ENCODE peak calls at places on chromosomes 1 and 21, in ten cellular contexts. B is AG08396; X is neuronal stem cell; F is NCI-H774; Z is Right ventricle myocardium superior; A is body of pancreas; E is HEK293T; G is activated naive CD8-positive, alpha-beta T cell treated with anti-CD3 and anti-CD28 coated beads, Interleukin-2, amount 10 ng/mL, durations not matched to agents 7 days and 5 days; V is A172; C is substantia nigra. H is an unnamed sample.

GRCh38 chr1:218409946-218410510 is 64.9 kb downstream of the TGFB2 start:
- DNase-seq in B (no peak), X (no peak), F (no peak), Z (no peak), A (no peak), E (no peak), G (no peak), V (peak; percentile 70), C (no peak), H (no peak)

GRCh38 chr21:35904995-35905972 is 155.0 kb downstream of the SETD4 start:
- DNase-seq in B (peak; percentile 69), X (no peak), F (no peak), Z (peak; percentile 50), A (peak; percentile 32), E (no peak), G (no peak), V (no peak), C (no peak), H (no peak)

GRCh38 chr1:235960799-235961198 is 94.1 kb upstream of the LYST start:
- DNase-seq in B (no peak), X (no peak), F (no peak), Z (no peak), A (no peak), E (no peak), G (no peak), V (no peak), C (no peak), H (no peak)

GRCh38 chr1:110489973-110490542 is 28.9 kb downstream of the KCNA10 start:
- DNase-seq in B (no peak), X (no peak), F (no peak), Z (no peak), A (no peak), E (no peak), G (no peak), V (no peak), C (no peak), H (no peak)

GRCh38 chr1:228004887-228005462 is 1.8 kb upstream of the WNT3A start:
- DNase-seq in B (no peak), X (no peak), F (no peak), Z (no peak), A (no peak), E (peak; percentile 12), G (no peak), V (no peak), C (no peak), H (no peak)

GRCh38 chr1:55690366-55690765 is 475.2 kb upstream of the USP24 start:
- DNase-seq in B (no peak), X (no peak), F (no peak), Z (peak; percentile 37), A (no peak), E (no peak), G (no peak), V (no peak), C (no peak), H (no peak)

GRCh38 chr1:32742132-32742947 is 39.8 kb upstream of the SYNC start:
- DNase-seq in B (peak; percentile 35), X (no peak), F (no peak), Z (no peak), A (peak; percentile 69), E (no peak), G (no peak), V (no peak), C (no peak), H (no peak)

GRCh38 chr1:172745014-172745413 is 86.1 kb downstream of the FASLG start:
- DNase-seq in B (peak; percentile 54), X (peak; percentile 41), F (no peak), Z (no peak), A (peak; percentile 55), E (peak; percentile 52), G (no peak), V (peak; percentile 80), C (no peak), H (peak; percentile 13)

GRCh38 chr1:234114648-234115307 is 210.3 kb downstream of the SLC35F3 start:
- DNase-seq in B (peak; percentile 41), X (peak; percentile 52), F (peak; percentile 36), Z (no peak), A (peak; percentile 50), E (peak; percentile 61), G (no peak), V (peak; percentile 67), C (no peak), H (peak; percentile 8)

GRCh38 chr1:43693371-43693770 is 14.0 kb upstream of the ST3GAL3 start:
- DNase-seq in B (no peak), X (no peak), F (no peak), Z (no peak), A (no peak), E (no peak), G (no peak), V (no peak), C (no peak), H (no peak)

GRCh38 chr1:46643368-46643775 is 24.8 kb downstream of the ATPAF1 start:
- DNase-seq in B (peak; percentile 75), X (no peak), F (peak; percentile 91), Z (no peak), A (no peak), E (no peak), G (no peak), V (peak; percentile 91), C (no peak), H (no peak)

GRCh38 chr1:184075040-184076029 is 23.8 kb downstream of the TSEN15 start:
- DNase-seq in B (peak; percentile 30), X (no peak), F (peak; percentile 58), Z (no peak), A (peak; percentile 56), E (peak; percentile 57), G (no peak), V (peak; percentile 70), C (no peak), H (peak; percentile 90)

GRCh38 chr1:179941439-179941838 is 13.2 kb upstream of the CEP350 start:
- DNase-seq in B (no peak), X (no peak), F (no peak), Z (no peak), A (no peak), E (no peak), G (no peak), V (no peak), C (no peak), H (no peak)

GRCh38 chr1:201016211-201016651 is 7.3 kb downstream of the KIF21B start:
- DNase-seq in B (no peak), X (no peak), F (no peak), Z (no peak), A (no peak), E (peak; percentile 48), G (no peak), V (peak; percentile 62), C (no peak), H (peak; percentile 35)

GRCh38 chr1:184270556-184270955 is 116.3 kb upstream of the C1orf21 start:
- DNase-seq in B (peak; percentile 18), X (no peak), F (no peak), Z (no peak), A (no peak), E (no peak), G (no peak), V (no peak), C (no peak), H (no peak)

GRCh38 chr1:4743978-4744750 is 89.8 kb downstream of the AJAP1 start:
- DNase-seq in B (no peak), X (no peak), F (no peak), Z (no peak), A (no peak), E (no peak), G (no peak), V (no peak), C (no peak), H (no peak)

GRCh38 chr21:34886554-34887385 is 162.3 kb downstream of the RUNX1 start:
- DNase-seq in B (peak; percentile 33), X (no peak), F (no peak), Z (peak; percentile 57), A (peak; percentile 22), E (no peak), G (peak; percentile 46), V (peak; percentile 59), C (no peak), H (no peak)

GRCh38 chr21:14889080-14889805 is 175.6 kb downstream of the NRIP1 start:
- DNase-seq in B (no peak), X (no peak), F (no peak), Z (no peak), A (peak; percentile 30), E (no peak), G (no peak), V (peak; percentile 2), C (no peak), H (no peak)

GRCh38 chr1:41025979-41026819 is 4.7 kb upstream of the SLFNL1 start:
- DNase-seq in B (no peak), X (no peak), F (no peak), Z (no peak), A (no peak), E (no peak), G (no peak), V (no peak), C (no peak), H (no peak)

GRCh38 chr1:72341661-72342060 is 59.3 kb upstream of the NEGR1 start:
- DNase-seq in B (no peak), X (no peak), F (no peak), Z (no peak), A (no peak), E (no peak), G (no peak), V (no peak), C (no peak), H (no peak)

GRCh38 chr21:32371913-32372314 is 20.9 kb downstream of the URB1 start:
- DNase-seq in B (peak; percentile 66), X (no peak), F (peak; percentile 62), Z (no peak), A (no peak), E (no peak), G (no peak), V (peak; percentile 53), C (no peak), H (no peak)

GRCh38 chr21:43978060-43978459 is 34.0 kb upstream of the TRAPPC10 start:
- DNase-seq in B (no peak), X (no peak), F (no peak), Z (no peak), A (no peak), E (no peak), G (no peak), V (no peak), C (no peak), H (no peak)

GRCh38 chr1:19410393-19410792 is 74.9 kb downstream of the CAPZB start:
- DNase-seq in B (no peak), X (no peak), F (no peak), Z (no peak), A (no peak), E (no peak), G (no peak), V (no peak), C (no peak), H (no peak)

GRCh38 chr1:239368436-239369109 is 17.8 kb upstream of the CHRM3 start:
- DNase-seq in B (no peak), X (no peak), F (no peak), Z (no peak), A (peak; percentile 62), E (no peak), G (no peak), V (peak; percentile 31), C (no peak), H (no peak)

GRCh38 chr1:195439661-195440060 is 1168.6 kb downstream of the KCNT2 start:
- DNase-seq in B (no peak), X (no peak), F (no peak), Z (peak; percentile 16), A (no peak), E (no peak), G (no peak), V (no peak), C (no peak), H (no peak)

GRCh38 chr1:225650198-225650597 is 2.7 kb downstream of the ENAH start:
- DNase-seq in B (no peak), X (no peak), F (no peak), Z (no peak), A (no peak), E (no peak), G (no peak), V (no peak), C (no peak), H (no peak)